ENCODE peak calls at places on chromosomes 4 and X, in eight cellular contexts. One of them, this sample, is unnamed.

GRCh38 chrX:47208108-47208507 is 10.4 kb upstream of the CDK16 start:
- DNase-seq in lower leg skin: no peak
- DNase-seq in HCT116: no peak
- DNase-seq in H54: no peak
- DNase-seq in sigmoid colon: no peak
- DNase-seq in Peyer's patch: no peak
- DNase-seq in IMR-90: no peak
- DNase-seq in testis: no peak
- DNase-seq in this sample: no peak

GRCh38 chr4:13399257-13399656 is 84.9 kb downstream of the RAB28 start:
- DNase-seq in lower leg skin: no peak
- DNase-seq in HCT116: no peak
- DNase-seq in H54: peak
- DNase-seq in sigmoid colon: no peak
- DNase-seq in Peyer's patch: no peak
- DNase-seq in IMR-90: peak
- DNase-seq in testis: no peak
- DNase-seq in this sample: no peak

GRCh38 chr4:25838526-25838925 is 24.3 kb downstream of the SEL1L3 start:
- DNase-seq in lower leg skin: no peak
- DNase-seq in HCT116: no peak
- DNase-seq in H54: no peak
- DNase-seq in sigmoid colon: no peak
- DNase-seq in Peyer's patch: no peak
- DNase-seq in IMR-90: no peak
- DNase-seq in testis: no peak
- DNase-seq in this sample: no peak

GRCh38 chr4:76023381-76023780 is at the start of gene CXCL10:
- DNase-seq in lower leg skin: no peak
- DNase-seq in HCT116: no peak
- DNase-seq in H54: no peak
- DNase-seq in sigmoid colon: no peak
- DNase-seq in Peyer's patch: no peak
- DNase-seq in IMR-90: peak
- DNase-seq in testis: no peak
- DNase-seq in this sample: no peak

GRCh38 chr4:121108557-121108956 is 36.2 kb upstream of the NDNF start:
- DNase-seq in lower leg skin: no peak
- DNase-seq in HCT116: no peak
- DNase-seq in H54: no peak
- DNase-seq in sigmoid colon: no peak
- DNase-seq in Peyer's patch: no peak
- DNase-seq in IMR-90: no peak
- DNase-seq in testis: no peak
- DNase-seq in this sample: no peak

GRCh38 chr4:125750827-125751466 is 436.2 kb downstream of the FAT4 start:
- DNase-seq in lower leg skin: no peak
- DNase-seq in HCT116: no peak
- DNase-seq in H54: no peak
- DNase-seq in sigmoid colon: no peak
- DNase-seq in Peyer's patch: no peak
- DNase-seq in IMR-90: peak
- DNase-seq in testis: peak
- DNase-seq in this sample: no peak

GRCh38 chr4:30718889-30719252 is 1.3 kb upstream of the PCDH7 start:
- DNase-seq in lower leg skin: no peak
- DNase-seq in HCT116: no peak
- DNase-seq in H54: no peak
- DNase-seq in sigmoid colon: no peak
- DNase-seq in Peyer's patch: no peak
- DNase-seq in IMR-90: peak
- DNase-seq in testis: no peak
- DNase-seq in this sample: no peak

GRCh38 chrX:103629295-103630170 is 758 bp downstream of the TCEAL1 start:
- DNase-seq in lower leg skin: peak
- DNase-seq in HCT116: no peak
- DNase-seq in H54: no peak
- DNase-seq in sigmoid colon: peak
- DNase-seq in Peyer's patch: peak
- DNase-seq in IMR-90: peak
- DNase-seq in testis: peak
- DNase-seq in this sample: peak

GRCh38 chr4:126748736-126749135 is 884.0 kb upstream of the INTU start:
- DNase-seq in lower leg skin: no peak
- DNase-seq in HCT116: no peak
- DNase-seq in H54: no peak
- DNase-seq in sigmoid colon: no peak
- DNase-seq in Peyer's patch: no peak
- DNase-seq in IMR-90: peak
- DNase-seq in testis: no peak
- DNase-seq in this sample: no peak

GRCh38 chr4:110510955-110511544 is 35.1 kb downstream of the ENPEP start:
- DNase-seq in lower leg skin: no peak
- DNase-seq in HCT116: peak
- DNase-seq in H54: peak
- DNase-seq in sigmoid colon: no peak
- DNase-seq in Peyer's patch: no peak
- DNase-seq in IMR-90: peak
- DNase-seq in testis: no peak
- DNase-seq in this sample: peak

DNA sequence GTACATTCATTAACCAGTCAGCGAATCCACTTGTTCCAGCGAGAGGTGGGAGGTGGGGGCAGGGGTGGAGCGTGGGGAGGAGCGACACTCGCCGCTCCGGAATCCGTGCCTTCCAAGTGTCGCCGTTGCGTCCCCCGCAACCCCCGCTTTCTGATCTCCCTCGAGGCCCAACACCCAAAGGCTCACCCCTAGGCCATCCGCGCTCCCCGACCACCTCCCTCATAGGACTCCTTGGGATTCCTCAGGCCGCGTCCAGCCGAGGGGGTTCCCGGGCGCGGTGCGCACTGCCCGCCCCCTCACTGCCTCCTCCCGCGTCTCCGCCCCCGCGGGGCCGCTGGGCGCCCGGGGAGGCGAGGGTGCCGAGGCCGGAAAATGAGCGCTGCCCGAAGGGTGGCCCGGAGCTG is 108.1 kb upstream of the STOX2 start:
- DNase-seq in lower leg skin: no peak
- DNase-seq in HCT116: no peak
- DNase-seq in H54: no peak
- DNase-seq in sigmoid colon: no peak
- DNase-seq in Peyer's patch: no peak
- DNase-seq in IMR-90: no peak
- DNase-seq in testis: peak
- DNase-seq in this sample: no peak
- TF ChIP-seq POLR2A in lower leg skin: no peak
- TF ChIP-seq POLR2A in HCT116: no peak
- TF ChIP-seq POLR2A in H54: no peak
- TF ChIP-seq POLR2A in sigmoid colon: no peak
- TF ChIP-seq POLR2A in Peyer's patch: no peak
- TF ChIP-seq POLR2A in IMR-90: no peak
- TF ChIP-seq POLR2A in testis: no peak
- TF ChIP-seq POLR2A in this sample: no peak

GRCh38 chr4:158798062-158798461 is 29.2 kb downstream of the FNIP2 start:
- DNase-seq in lower leg skin: no peak
- DNase-seq in HCT116: no peak
- DNase-seq in H54: no peak
- DNase-seq in sigmoid colon: no peak
- DNase-seq in Peyer's patch: no peak
- DNase-seq in IMR-90: no peak
- DNase-seq in testis: no peak
- DNase-seq in this sample: no peak

GRCh38 chr4:158801066-158801465 is 32.2 kb downstream of the FNIP2 start:
- DNase-seq in lower leg skin: no peak
- DNase-seq in HCT116: no peak
- DNase-seq in H54: no peak
- DNase-seq in sigmoid colon: no peak
- DNase-seq in Peyer's patch: no peak
- DNase-seq in IMR-90: no peak
- DNase-seq in testis: no peak
- DNase-seq in this sample: peak

GRCh38 chr4:158801677-158802076 is 32.9 kb downstream of the FNIP2 start:
- DNase-seq in lower leg skin: no peak
- DNase-seq in HCT116: no peak
- DNase-seq in H54: no peak
- DNase-seq in sigmoid colon: no peak
- DNase-seq in Peyer's patch: no peak
- DNase-seq in IMR-90: no peak
- DNase-seq in testis: no peak
- DNase-seq in this sample: no peak

GRCh38 chr4:158799856-158800255 is 31.0 kb downstream of the FNIP2 start:
- DNase-seq in lower leg skin: no peak
- DNase-seq in HCT116: no peak
- DNase-seq in H54: no peak
- DNase-seq in sigmoid colon: no peak
- DNase-seq in Peyer's patch: no peak
- DNase-seq in IMR-90: no peak
- DNase-seq in testis: no peak
- DNase-seq in this sample: peak

GRCh38 chr4:158799013-158799770 is 30.4 kb downstream of the FNIP2 start:
- DNase-seq in lower leg skin: no peak
- DNase-seq in HCT116: no peak
- DNase-seq in H54: no peak
- DNase-seq in sigmoid colon: no peak
- DNase-seq in Peyer's patch: no peak
- DNase-seq in IMR-90: no peak
- DNase-seq in testis: no peak
- DNase-seq in this sample: no peak
- TF ChIP-seq POLR2A in lower leg skin: no peak
- TF ChIP-seq POLR2A in HCT116: no peak
- TF ChIP-seq POLR2A in H54: no peak
- TF ChIP-seq POLR2A in sigmoid colon: no peak
- TF ChIP-seq POLR2A in Peyer's patch: no peak
- TF ChIP-seq POLR2A in IMR-90: no peak
- TF ChIP-seq POLR2A in testis: no peak
- TF ChIP-seq POLR2A in this sample: no peak

DNA sequence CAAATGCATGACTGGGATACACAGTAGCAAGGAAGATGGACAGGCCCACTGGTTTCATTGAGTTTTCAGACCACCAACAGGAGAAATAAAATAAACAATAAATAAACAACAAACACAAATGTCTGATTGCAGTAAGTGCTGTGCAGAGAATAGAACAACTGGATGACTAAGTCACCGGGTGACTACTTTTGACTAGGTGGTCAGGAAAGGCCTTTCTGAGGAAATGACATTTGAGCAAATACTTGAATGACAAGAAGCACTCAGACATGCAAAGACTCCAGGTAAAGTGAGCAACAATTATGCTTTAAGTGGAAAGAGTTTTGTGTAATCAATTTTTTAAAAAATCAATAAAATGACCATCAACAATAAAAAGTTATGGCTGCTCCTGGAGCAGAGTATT is 137.7 kb downstream of the BTC start:
- DNase-seq in lower leg skin: no peak
- DNase-seq in HCT116: no peak
- DNase-seq in H54: no peak
- DNase-seq in sigmoid colon: no peak
- DNase-seq in Peyer's patch: no peak
- DNase-seq in IMR-90: no peak
- DNase-seq in testis: no peak
- DNase-seq in this sample: no peak
- TF ChIP-seq POLR2A in lower leg skin: no peak
- TF ChIP-seq POLR2A in HCT116: no peak
- TF ChIP-seq POLR2A in H54: no peak
- TF ChIP-seq POLR2A in sigmoid colon: no peak
- TF ChIP-seq POLR2A in Peyer's patch: no peak
- TF ChIP-seq POLR2A in IMR-90: no peak
- TF ChIP-seq POLR2A in testis: no peak
- TF ChIP-seq POLR2A in this sample: no peak

GRCh38 chrX:73829890-73830466 is 267.0 kb downstream of the CHIC1 start:
- DNase-seq in lower leg skin: no peak
- DNase-seq in HCT116: no peak
- DNase-seq in H54: no peak
- DNase-seq in sigmoid colon: no peak
- DNase-seq in Peyer's patch: no peak
- DNase-seq in IMR-90: no peak
- DNase-seq in testis: no peak
- DNase-seq in this sample: no peak

GRCh38 chrX:73828080-73828720 is 265.2 kb downstream of the CHIC1 start:
- DNase-seq in lower leg skin: no peak
- DNase-seq in HCT116: no peak
- DNase-seq in H54: no peak
- DNase-seq in sigmoid colon: no peak
- DNase-seq in Peyer's patch: no peak
- DNase-seq in IMR-90: no peak
- DNase-seq in testis: no peak
- DNase-seq in this sample: no peak

GRCh38 chrX:73832319-73832718 is 269.3 kb downstream of the CHIC1 start:
- DNase-seq in lower leg skin: no peak
- DNase-seq in HCT116: no peak
- DNase-seq in H54: no peak
- DNase-seq in sigmoid colon: no peak
- DNase-seq in Peyer's patch: no peak
- DNase-seq in IMR-90: no peak
- DNase-seq in testis: no peak
- DNase-seq in this sample: no peak

GRCh38 chrX:73831500-73831899 is 268.5 kb downstream of the CHIC1 start:
- DNase-seq in lower leg skin: no peak
- DNase-seq in HCT116: no peak
- DNase-seq in H54: no peak
- DNase-seq in sigmoid colon: no peak
- DNase-seq in Peyer's patch: no peak
- DNase-seq in IMR-90: no peak
- DNase-seq in testis: no peak
- DNase-seq in this sample: no peak

DNA sequence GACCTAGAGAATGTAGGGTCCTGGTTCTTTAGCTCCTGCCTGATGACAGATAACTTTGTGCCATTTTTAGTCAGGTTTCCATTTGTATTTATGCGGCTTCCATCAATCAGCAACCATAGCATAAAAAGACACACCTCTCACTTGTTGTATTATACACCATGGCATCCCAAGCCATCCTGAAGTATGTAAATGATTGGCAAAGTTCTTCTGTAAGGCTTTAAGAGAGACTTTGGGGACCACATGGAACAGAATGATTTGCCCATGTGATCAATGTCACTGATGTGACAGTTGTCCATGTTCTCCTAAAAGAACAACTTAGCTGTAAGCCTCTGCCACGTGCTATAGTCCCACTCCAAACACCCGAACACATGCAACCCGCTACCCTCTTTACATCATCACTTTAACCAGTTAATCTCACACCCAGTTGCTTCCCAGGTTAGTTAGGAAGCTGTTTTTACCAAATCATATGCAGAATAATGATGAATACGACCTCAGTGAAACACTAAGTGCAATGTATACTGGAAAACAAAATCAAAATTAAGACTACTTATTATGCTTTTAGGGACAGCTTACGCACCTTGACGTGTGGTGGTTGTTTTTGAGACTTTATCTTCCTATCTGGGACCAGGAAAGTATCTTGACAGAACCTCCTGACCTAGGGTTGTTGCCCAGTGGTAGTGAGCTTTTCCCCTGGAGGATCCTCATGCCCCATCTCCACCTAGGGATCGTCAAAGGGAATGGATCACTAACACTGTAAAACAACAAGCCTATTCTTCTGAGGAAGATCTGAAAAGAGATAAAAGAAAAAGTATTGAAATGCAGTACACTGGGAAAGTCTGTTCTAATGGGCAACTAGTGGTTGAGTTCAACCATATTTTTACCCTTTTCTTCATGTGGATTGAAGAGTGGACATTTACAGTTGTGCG is 267.8 kb downstream of the CHIC1 start:
- DNase-seq in lower leg skin: no peak
- DNase-seq in HCT116: no peak
- DNase-seq in H54: no peak
- DNase-seq in sigmoid colon: no peak
- DNase-seq in Peyer's patch: no peak
- DNase-seq in IMR-90: no peak
- DNase-seq in testis: no peak
- DNase-seq in this sample: no peak
- TF ChIP-seq POLR2A in lower leg skin: no peak
- TF ChIP-seq POLR2A in HCT116: no peak
- TF ChIP-seq POLR2A in H54: no peak
- TF ChIP-seq POLR2A in sigmoid colon: no peak
- TF ChIP-seq POLR2A in Peyer's patch: no peak
- TF ChIP-seq POLR2A in IMR-90: no peak
- TF ChIP-seq POLR2A in testis: no peak
- TF ChIP-seq POLR2A in this sample: no peak